ENCODE peak calls at places on chromosomes 1 and 21, in six cellular contexts. M is suprapubic skin, Q is hepatocyte, T is fibroblast of lung, I is pancreas, S is H1. L is an unnamed sample. For H3K36me3, the result is how much of the 10 kb centered on the place peaks cover.

GRCh38 chr21:38448619-38449186 is 49.6 kb downstream of the ERG start:
- DNase-seq in M (no peak), Q (no peak), T (no peak), I (no peak), S (no peak), L (no peak)

GRCh38 chr1:182795563-182796228 is 6.1 kb downstream of the NPL start:
- DNase-seq in M (no peak), Q (peak), T (no peak), I (no peak), S (no peak), L (peak)

GRCh38 chr21:25999935-26000582 is 170.5 kb downstream of the APP start:
- DNase-seq in M (no peak), Q (no peak), T (no peak), I (no peak), S (no peak), L (no peak)

GRCh38 chr1:81186271-81186670 is 614.5 kb upstream of the ADGRL2 start:
- DNase-seq in M (no peak), Q (no peak), T (no peak), I (no peak), S (no peak), L (no peak)

GRCh38 chr1:228798548-228798947 is 63.3 kb downstream of the RHOU start:
- DNase-seq in M (no peak), Q (no peak), T (peak), I (no peak), S (no peak), L (no peak)

GRCh38 chr1:98461873-98462385 is 199.6 kb upstream of the SNX7 start:
- DNase-seq in M (no peak), Q (no peak), T (no peak), I (no peak), S (no peak), L (no peak)

GRCh38 chr1:6800728-6801127 is 15.5 kb downstream of the CAMTA1 start:
- DNase-seq in M (no peak), Q (no peak), T (peak), I (no peak), S (no peak), L (no peak)

GRCh38 chr1:225813250-225813964 is 3.5 kb downstream of the EPHX1 start:
- DNase-seq in M (no peak), Q (peak), T (peak), I (no peak), S (no peak), L (peak)

GRCh38 chr1:180294711-180295110 is 64.6 kb downstream of the LHX4 start:
- DNase-seq in M (no peak), Q (no peak), T (no peak), I (no peak), S (no peak), L (no peak)

GRCh38 chr1:174060090-174060489 is 37.9 kb upstream of the RC3H1 start:
- DNase-seq in M (no peak), Q (no peak), T (no peak), I (no peak), S (no peak), L (no peak)

GRCh38 chr1:52225174-52225573 is 83.3 kb downstream of the ZFYVE9 start:
- DNase-seq in M (no peak), Q (no peak), T (peak), I (no peak), S (no peak), L (no peak)

GRCh38 chr1:4170953-4171352 is 270.9 kb upstream of the C1orf174 start:
- DNase-seq in M (peak), Q (no peak), T (no peak), I (peak), S (no peak), L (no peak)

GRCh38 chr1:230712470-230712942 is 1.4 kb downstream of the AGT start:
- DNase-seq in M (no peak), Q (no peak), T (no peak), I (no peak), S (no peak), L (no peak)

GRCh38 chr21:45403825-45404725 is 890 bp upstream of the COL18A1 start:
- DNase-seq in M (no peak), Q (peak), T (peak), I (peak), S (no peak), L (no peak)

GRCh38 chr1:151549199-151549598 is 9.1 kb downstream of the TUFT1 start:
- DNase-seq in M (no peak), Q (no peak), T (no peak), I (no peak), S (no peak), L (no peak)

GRCh38 chr1:47690341-47691244 is 252.7 kb downstream of the FOXD2 start:
- DNase-seq in M (peak), Q (no peak), T (no peak), I (no peak), S (peak), L (no peak)

GRCh38 chr21:42317341-42317741 is 2.1 kb upstream of the TFF3 start:
- DNase-seq in M (no peak), Q (no peak), T (no peak), I (no peak), S (peak), L (no peak)

GRCh38 chr1:97797403-97798183 is 123.2 kb downstream of the DPYD start:
- DNase-seq in M (no peak), Q (no peak), T (peak), I (no peak), S (no peak), L (peak)

GRCh38 chr1:67957026-67957425 is 93.4 kb downstream of the DIRAS3 start:
- DNase-seq in M (no peak), Q (peak), T (peak), I (no peak), S (no peak), L (no peak)

GRCh38 chr1:54874079-54874830 is 12.7 kb downstream of the DHCR24 start:
- DNase-seq in M (no peak), Q (no peak), T (no peak), I (no peak), S (no peak), L (peak)

GRCh38 chr1:72936151-72936740 is 653.9 kb upstream of the NEGR1 start:
- DNase-seq in M (no peak), Q (no peak), T (peak), I (no peak), S (no peak), L (no peak)

GRCh38 chr1:198678901-198679329 is 40.1 kb downstream of the PTPRC start:
- DNase-seq in M (no peak), Q (no peak), T (no peak), I (no peak), S (no peak), L (no peak)

GRCh38 chr1:244154528-244154881 is 103.4 kb downstream of the ZBTB18 start:
- DNase-seq in M (no peak), Q (no peak), T (no peak), I (no peak), S (no peak), L (no peak)
- H3K27ac ChIP-seq in M (no peak), Q (no peak), T (no peak), I (no peak), S (no peak), L (no peak)

DNA sequence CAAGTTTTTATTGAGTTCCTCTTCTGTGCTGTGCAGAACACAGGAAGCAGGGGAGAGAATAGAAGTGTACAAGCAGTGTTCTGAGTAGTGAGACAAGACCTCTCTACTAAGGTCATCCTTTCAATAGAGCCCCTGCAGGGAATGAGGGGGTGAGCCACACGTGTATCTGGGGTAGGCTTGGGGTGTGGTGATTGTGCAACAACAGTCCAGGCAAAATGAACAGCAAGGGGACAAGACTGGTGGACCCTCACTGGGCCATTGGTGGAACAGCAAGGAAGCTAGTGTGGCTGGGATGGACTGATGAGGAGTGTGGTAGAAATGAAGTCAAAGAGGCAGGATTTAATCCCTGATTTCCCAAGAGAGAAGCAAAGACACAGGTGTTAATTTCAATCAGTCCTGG is 8.2 kb upstream of the BMP8A start:
- DNase-seq in M (no peak), Q (no peak), T (no peak), I (no peak), S (no peak), L (no peak)
- H3K36me3 ChIP-seq in M (half or more), Q (under half), T (under half), I (under half), S (half or more), L (half or more)

DNA sequence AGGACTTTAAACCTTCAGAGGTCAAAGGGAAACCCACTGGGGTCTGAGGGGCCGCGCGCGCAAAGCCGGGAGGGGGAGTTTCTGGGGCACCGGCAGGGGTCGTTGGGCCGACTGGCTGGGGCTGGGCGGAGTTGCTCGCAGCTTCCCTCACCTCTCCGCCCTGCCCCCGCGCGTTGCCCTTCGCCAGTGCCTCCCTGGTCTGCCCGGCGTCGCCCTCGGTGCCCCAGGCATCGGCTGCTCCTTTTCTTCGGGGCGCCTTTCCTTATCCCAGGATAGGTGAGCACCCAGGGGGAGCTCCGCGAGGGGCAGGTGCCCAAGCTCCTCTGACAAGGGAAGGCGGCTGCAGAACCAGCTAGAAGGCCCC is 390 bp upstream of the NGF start:
- DNase-seq in M (no peak), Q (no peak), T (no peak), I (peak), S (no peak), L (no peak)
- H3K4me3 ChIP-seq in M (peak), Q (peak), T (no peak), I (no peak), S (peak), L (peak)

GRCh38 chr1:213996320-213997022 is 8.7 kb downstream of the PROX1 start:
- DNase-seq in M (no peak), Q (no peak), T (peak), I (no peak), S (no peak), L (no peak)
- H3K27ac ChIP-seq in M (no peak), Q (no peak), T (no peak), I (no peak), S (no peak), L (no peak)

GRCh38 chr1:43976045-43976444 is 1.3 kb downstream of the ATP6V0B start:
- DNase-seq in M (no peak), Q (no peak), T (no peak), I (no peak), S (no peak), L (no peak)

GRCh38 chr1:43974443-43975248 is at the start of gene ATP6V0B:
- DNase-seq in M (peak), Q (peak), T (peak), I (peak), S (peak), L (peak)

GRCh38 chr1:43975249-43975961 is 645 bp downstream of the ATP6V0B start:
- DNase-seq in M (peak), Q (peak), T (no peak), I (peak), S (no peak), L (no peak)

GRCh38 chr1:43971336-43971980 is 1.6 kb downstream of the DPH2 start:
- DNase-seq in M (no peak), Q (no peak), T (no peak), I (no peak), S (no peak), L (no peak)

DNA sequence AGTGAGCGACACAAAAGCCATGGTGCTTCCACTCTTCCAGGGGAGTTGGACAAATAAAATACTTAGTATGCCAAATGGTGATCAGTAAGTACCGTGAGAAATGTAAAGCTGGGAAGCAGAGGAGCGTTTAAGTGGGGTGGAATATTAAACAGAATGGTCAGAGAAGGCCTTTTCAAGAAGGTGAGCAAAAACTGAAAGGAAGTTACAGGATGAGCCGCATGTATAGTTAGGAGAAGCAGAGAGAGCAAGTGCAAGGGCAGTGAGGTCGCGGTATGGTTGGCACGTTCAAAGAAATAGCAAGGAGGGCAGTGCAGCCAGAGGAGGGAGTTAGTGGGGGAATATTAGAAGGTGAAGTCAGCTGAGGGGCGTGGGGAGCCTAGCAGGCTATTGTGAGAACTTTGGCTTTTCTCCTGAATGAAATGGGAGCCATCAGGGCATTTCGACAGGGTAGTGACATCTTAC is 748 bp upstream of the ATP6V0B start:
- DNase-seq in M (no peak), Q (no peak), T (no peak), I (no peak), S (no peak), L (no peak)
- H3K36me3 ChIP-seq in M (under half), Q (under half), T (under half), I (under half), S (under half), L (under half)

DNA sequence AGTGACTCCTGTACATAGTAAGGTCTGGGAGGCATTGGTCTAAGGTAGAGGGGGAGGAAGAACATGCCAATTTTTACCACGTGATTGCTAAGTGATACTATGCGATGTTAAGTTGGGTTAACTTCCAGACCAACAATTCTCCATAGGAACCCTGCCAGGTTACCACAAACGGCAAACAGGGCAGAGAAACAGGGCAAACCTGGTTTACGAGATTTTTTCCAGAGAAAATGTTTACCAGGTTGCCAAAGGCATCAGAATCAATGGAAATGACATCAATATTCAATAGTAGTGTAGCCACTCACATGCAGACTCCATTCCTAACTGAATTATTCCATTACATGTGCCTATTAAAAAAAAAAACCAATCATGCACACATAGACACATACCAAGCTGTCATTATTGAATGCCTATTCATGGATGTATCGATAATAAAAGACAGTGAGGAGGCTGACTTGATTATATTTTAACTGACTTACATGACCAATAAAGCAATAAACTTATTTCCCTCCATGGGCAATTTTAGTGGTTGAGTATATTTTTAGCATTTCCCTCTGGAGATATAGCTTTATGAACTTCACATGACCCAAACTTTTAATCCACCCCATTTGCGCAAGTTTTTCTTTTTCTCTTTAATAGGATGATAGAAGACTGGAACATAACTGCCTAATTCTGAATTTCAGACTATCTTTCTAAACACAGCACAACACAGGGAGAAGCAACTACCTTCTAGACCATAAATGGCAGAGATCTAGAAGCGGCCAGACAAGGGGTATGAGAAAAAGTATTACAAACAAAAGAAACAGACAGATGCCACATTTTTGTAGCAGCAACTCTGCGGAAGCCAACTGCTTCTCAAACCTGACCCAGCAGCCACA is 40.6 kb upstream of the KCNE1 start:
- DNase-seq in M (no peak), Q (no peak), T (peak), I (no peak), S (no peak), L (no peak)
- H3K4me3 ChIP-seq in M (no peak), Q (no peak), T (no peak), I (no peak), S (no peak), L (peak)